ENCODE peak calls at places on chromosomes 11 and 22, in ten cellular contexts. T, S, N, F, E, O, A, B, X and L are unnamed samples.

GRCh38 chr11:1771273-1771672 is 7.5 kb upstream of the CTSD start:
- DNase-seq in T (no peak), S (no peak), N (no peak), F (no peak), E (no peak), O (no peak), A (no peak), B (no peak), X (no peak), L (no peak)

GRCh38 chr22:31818481-31819392 is 64.9 kb downstream of the DEPDC5 start:
- DNase-seq in T (no peak), S (no peak), N (no peak), F (peak; percentile 9), E (peak; percentile 46), O (no peak), A (no peak), B (no peak), X (peak; percentile 7), L (no peak)

GRCh38 chr22:46153930-46154329 is 3.6 kb downstream of the PPARA start:
- DNase-seq in T (no peak), S (no peak), N (no peak), F (no peak), E (no peak), O (no peak), A (no peak), B (no peak), X (no peak), L (no peak)

GRCh38 chr22:50202130-50202671 is 1.4 kb downstream of the SELENOO start:
- DNase-seq in T (no peak), S (no peak), N (no peak), F (no peak), E (peak; percentile 9), O (no peak), A (no peak), B (no peak), X (no peak), L (no peak)

GRCh38 chr11:65524010-65524746 is 705 bp upstream of the SCYL1 start:
- DNase-seq in T (no peak), S (no peak), N (no peak), F (no peak), E (peak; percentile 47), O (no peak), A (no peak), B (no peak), X (no peak), L (peak; percentile 60)

GRCh38 chr22:36595968-36596367 is 67.0 kb upstream of the EIF3D start:
- DNase-seq in T (no peak), S (no peak), N (no peak), F (no peak), E (no peak), O (no peak), A (no peak), B (no peak), X (no peak), L (no peak)

GRCh38 chr11:55970935-55971334 is 1.2 kb upstream of the OR10AG1 start:
- DNase-seq in T (no peak), S (no peak), N (no peak), F (no peak), E (no peak), O (no peak), A (no peak), B (no peak), X (no peak), L (no peak)

GRCh38 chr22:17952273-17952801 is 72.0 kb downstream of the MICAL3 start:
- DNase-seq in T (no peak), S (no peak), N (no peak), F (no peak), E (peak; percentile 78), O (no peak), A (no peak), B (no peak), X (no peak), L (peak; percentile 25)

GRCh38 chr11:111538407-111539114 is 2.0 kb upstream of the LAYN start:
- DNase-seq in T (no peak), S (no peak), N (peak; percentile 68), F (no peak), E (peak; percentile 71), O (no peak), A (no peak), B (no peak), X (no peak), L (no peak)

GRCh38 chr11:68684385-68685356 is at the start of gene GAL:
- DNase-seq in T (no peak), S (no peak), N (no peak), F (no peak), E (no peak), O (no peak), A (no peak), B (no peak), X (no peak), L (no peak)

GRCh38 chr11:38517991-38518390 is 1920.0 kb upstream of the RAG2 start:
- DNase-seq in T (no peak), S (no peak), N (no peak), F (no peak), E (no peak), O (no peak), A (no peak), B (no peak), X (no peak), L (no peak)

GRCh38 chr11:57873196-57873911 is 111.8 kb downstream of the CTNND1 start:
- DNase-seq in T (no peak), S (no peak), N (peak; percentile 24), F (no peak), E (peak; percentile 47), O (no peak), A (no peak), B (no peak), X (no peak), L (no peak)

GRCh38 chr11:83933008-83933407 is 646.8 kb upstream of the CCDC90B start:
- DNase-seq in T (no peak), S (no peak), N (no peak), F (no peak), E (no peak), O (no peak), A (no peak), B (no peak), X (no peak), L (no peak)

GRCh38 chr22:35446365-35446764 is 46.4 kb downstream of the MCM5 start:
- DNase-seq in T (no peak), S (no peak), N (peak; percentile 51), F (peak; percentile 81), E (peak; percentile 78), O (no peak), A (no peak), B (no peak), X (no peak), L (no peak)

GRCh38 chr11:36492724-36493304 is 17.3 kb downstream of the TRAF6 start:
- DNase-seq in T (no peak), S (no peak), N (no peak), F (peak; percentile 71), E (peak; percentile 51), O (no peak), A (no peak), B (peak; percentile 55), X (peak; percentile 25), L (peak; percentile 72)

GRCh38 chr11:66988238-66988637 is 13.1 kb downstream of the C11orf86 start:
- DNase-seq in T (no peak), S (no peak), N (no peak), F (no peak), E (no peak), O (no peak), A (no peak), B (no peak), X (no peak), L (no peak)

GRCh38 chr22:30212363-30212995 is 34.1 kb downstream of the LIF start:
- DNase-seq in T (no peak), S (no peak), N (peak; percentile 94), F (peak; percentile 92), E (peak; percentile 100), O (no peak), A (no peak), B (peak; percentile 34), X (no peak), L (peak; percentile 48)

GRCh38 chr22:38792833-38793232 is 1.1 kb downstream of the DNAL4 start:
- DNase-seq in T (no peak), S (no peak), N (peak; percentile 14), F (no peak), E (peak; percentile 34), O (no peak), A (no peak), B (no peak), X (peak; percentile 9), L (no peak)

GRCh38 chr11:112655386-112655785 is 305.8 kb upstream of the NCAM1 start:
- DNase-seq in T (no peak), S (no peak), N (no peak), F (peak; percentile 86), E (no peak), O (no peak), A (no peak), B (no peak), X (no peak), L (peak; percentile 93)

GRCh38 chr22:33650244-33650643 is 270.0 kb downstream of the LARGE1 start:
- DNase-seq in T (no peak), S (no peak), N (no peak), F (no peak), E (no peak), O (no peak), A (no peak), B (no peak), X (no peak), L (no peak)

GRCh38 chr22:27726726-27727449 is 74.7 kb downstream of the MN1 start:
- DNase-seq in T (no peak), S (no peak), N (no peak), F (peak; percentile 93), E (peak; percentile 89), O (no peak), A (no peak), B (no peak), X (no peak), L (no peak)

GRCh38 chr11:134488913-134489312 is 76.9 kb upstream of the B3GAT1 start:
- DNase-seq in T (no peak), S (no peak), N (no peak), F (no peak), E (no peak), O (no peak), A (no peak), B (no peak), X (no peak), L (no peak)

GRCh38 chr11:102309621-102310541 is 7.4 kb upstream of the BIRC3 start:
- DNase-seq in T (no peak), S (no peak), N (no peak), F (no peak), E (no peak), O (no peak), A (no peak), B (no peak), X (no peak), L (no peak)

GRCh38 chr22:28799834-28800307 is 498 bp downstream of the XBP1 start:
- DNase-seq in T (no peak), S (no peak), N (no peak), F (peak; percentile 78), E (peak; percentile 39), O (no peak), A (no peak), B (no peak), X (no peak), L (peak; percentile 31)

GRCh38 chr11:64868904-64869570 is 9.4 kb downstream of the EHD1 start:
- DNase-seq in T (no peak), S (no peak), N (no peak), F (peak; percentile 75), E (peak; percentile 73), O (no peak), A (no peak), B (no peak), X (no peak), L (no peak)